ENCODE peak calls at places on chromosomes 12 and 14, in six cellular contexts. D is left ventricle myocardium inferior, R is foreskin fibroblast, L is Caki2, H is putamen, P is amniotic stem cell. S is an unnamed sample.

GRCh38 chr12:52235001-52235760 is 2.1 kb downstream of the KRT7 start:
- DNase-seq in D (no peak), R (no peak), L (no peak), H (no peak), P (no peak), S (no peak)

GRCh38 chr12:114403690-114404450 is 2.1 kb downstream of the TBX5 start:
- DNase-seq in D (peak), R (peak), L (no peak), H (no peak), P (no peak), S (no peak)

GRCh38 chr12:38154096-38155019 is 162.2 kb upstream of the ALG10B start:
- DNase-seq in D (no peak), R (no peak), L (no peak), H (no peak), P (no peak), S (no peak)

GRCh38 chr12:54147186-54147585 is 41.6 kb downstream of the SMUG1 start:
- DNase-seq in D (no peak), R (peak), L (no peak), H (no peak), P (no peak), S (no peak)

GRCh38 chr14:54259821-54260220 is 137.0 kb upstream of the CDKN3 start:
- DNase-seq in D (no peak), R (no peak), L (no peak), H (no peak), P (no peak), S (no peak)

GRCh38 chr14:57760891-57761290 is 105.0 kb downstream of the SLC35F4 start:
- DNase-seq in D (no peak), R (no peak), L (no peak), H (no peak), P (no peak), S (no peak)

GRCh38 chr14:56342419-56342901 is 224.2 kb downstream of the PELI2 start:
- DNase-seq in D (no peak), R (peak), L (no peak), H (peak), P (peak), S (peak)

GRCh38 chr12:4806439-4807115 is 86.4 kb downstream of the GALNT8 start:
- DNase-seq in D (no peak), R (no peak), L (no peak), H (no peak), P (no peak), S (no peak)

GRCh38 chr14:54105898-54106297 is 149.3 kb upstream of the BMP4 start:
- DNase-seq in D (no peak), R (no peak), L (no peak), H (no peak), P (no peak), S (no peak)

GRCh38 chr12:40921563-40922163 is 229.4 kb downstream of the CNTN1 start:
- DNase-seq in D (no peak), R (peak), L (peak), H (no peak), P (no peak), S (no peak)

GRCh38 chr14:54758041-54758440 is 144.6 kb downstream of the GCH1 start:
- DNase-seq in D (no peak), R (no peak), L (no peak), H (no peak), P (no peak), S (no peak)

GRCh38 chr14:33475623-33476022 is 475.3 kb downstream of the EGLN3 start:
- DNase-seq in D (no peak), R (peak), L (peak), H (peak), P (no peak), S (no peak)

GRCh38 chr12:50961708-50962107 is 9.4 kb downstream of the HIGD1C start:
- DNase-seq in D (no peak), R (peak), L (no peak), H (no peak), P (no peak), S (no peak)

GRCh38 chr14:34365309-34365915 is 96.6 kb downstream of the SPTSSA start:
- DNase-seq in D (no peak), R (peak), L (no peak), H (no peak), P (no peak), S (no peak)

GRCh38 chr14:61154606-61155005 is 126.5 kb downstream of the TMEM30B start:
- DNase-seq in D (no peak), R (no peak), L (no peak), H (no peak), P (no peak), S (no peak)

S was measured in GM04503.